ENCODE peak calls at places on chromosome X, in eight cellular contexts. One of them, this sample, is unnamed.
A peak's percentile ranks its signal among the peaks of the same experiment; 100 is the strongest.

GRCh38 chrX:65688403-65688881 is 21.0 kb downstream of the MSN start:
- DNase-seq in Peyer's patch: peak; percentile 61
- DNase-seq in BE2C: no peak
- DNase-seq in fibroblast of lung: peak; percentile 77
- DNase-seq in esophagus squamous epithelium: no peak
- DNase-seq in kidney: no peak
- DNase-seq in breast epithelium: no peak
- DNase-seq in tibial nerve: no peak
- DNase-seq in this sample: no peak

GRCh38 chrX:8091526-8091925 is 79.5 kb downstream of the VCX2 start:
- DNase-seq in kidney: no peak
- DNase-seq in BE2C: no peak
- DNase-seq in tibial nerve: no peak
- DNase-seq in breast epithelium: no peak
- DNase-seq in esophagus squamous epithelium: no peak
- DNase-seq in Peyer's patch: no peak
- DNase-seq in fibroblast of lung: no peak
- DNase-seq in this sample: no peak

GRCh38 chrX:129780441-129781105 is 824 bp downstream of the SASH3 start:
- DNase-seq in Peyer's patch: no peak
- DNase-seq in BE2C: no peak
- DNase-seq in tibial nerve: no peak
- DNase-seq in breast epithelium: no peak
- DNase-seq in fibroblast of lung: no peak
- DNase-seq in kidney: peak; percentile 56
- DNase-seq in esophagus squamous epithelium: no peak
- DNase-seq in this sample: no peak

GRCh38 chrX:85159644-85160043 is 83.9 kb downstream of the SATL1 start:
- DNase-seq in fibroblast of lung: no peak
- DNase-seq in tibial nerve: no peak
- DNase-seq in BE2C: no peak
- DNase-seq in Peyer's patch: no peak
- DNase-seq in kidney: peak; percentile 27
- DNase-seq in breast epithelium: no peak
- DNase-seq in esophagus squamous epithelium: no peak
- DNase-seq in this sample: no peak

GRCh38 chrX:41588271-41588670 is 100.5 kb upstream of the GPR34 start:
- DNase-seq in kidney: no peak
- DNase-seq in Peyer's patch: no peak
- DNase-seq in fibroblast of lung: no peak
- DNase-seq in breast epithelium: no peak
- DNase-seq in BE2C: peak; percentile 14
- DNase-seq in tibial nerve: no peak
- DNase-seq in esophagus squamous epithelium: no peak
- DNase-seq in this sample: no peak

GRCh38 chrX:34956915-34957314 is 14.3 kb downstream of the FAM47B start:
- DNase-seq in Peyer's patch: no peak
- DNase-seq in breast epithelium: no peak
- DNase-seq in esophagus squamous epithelium: no peak
- DNase-seq in kidney: no peak
- DNase-seq in fibroblast of lung: peak; percentile 56
- DNase-seq in BE2C: no peak
- DNase-seq in tibial nerve: no peak
- DNase-seq in this sample: no peak

GRCh38 chrX:129984196-129984962 is 1.9 kb downstream of the BCORL1 start:
- DNase-seq in esophagus squamous epithelium: no peak
- DNase-seq in tibial nerve: no peak
- DNase-seq in breast epithelium: no peak
- DNase-seq in BE2C: peak; percentile 38
- DNase-seq in kidney: peak; percentile 78
- DNase-seq in Peyer's patch: peak; percentile 59
- DNase-seq in fibroblast of lung: peak; percentile 3
- DNase-seq in this sample: peak; percentile 48

GRCh38 chrX:136616987-136617685 is 30.8 kb upstream of the CD40LG start:
- DNase-seq in esophagus squamous epithelium: no peak
- DNase-seq in breast epithelium: no peak
- DNase-seq in Peyer's patch: no peak
- DNase-seq in kidney: no peak
- DNase-seq in tibial nerve: no peak
- DNase-seq in BE2C: no peak
- DNase-seq in fibroblast of lung: no peak
- DNase-seq in this sample: no peak

GRCh38 chrX:104351173-104351769 is 96.5 kb upstream of the ESX1 start:
- DNase-seq in kidney: no peak
- DNase-seq in fibroblast of lung: peak; percentile 86
- DNase-seq in Peyer's patch: no peak
- DNase-seq in tibial nerve: no peak
- DNase-seq in breast epithelium: no peak
- DNase-seq in esophagus squamous epithelium: no peak
- DNase-seq in BE2C: no peak
- DNase-seq in this sample: no peak

GRCh38 chrX:5876984-5877655 is 351.5 kb downstream of the NLGN4X start:
- DNase-seq in breast epithelium: no peak
- DNase-seq in kidney: no peak
- DNase-seq in tibial nerve: no peak
- DNase-seq in fibroblast of lung: peak; percentile 4
- DNase-seq in BE2C: no peak
- DNase-seq in esophagus squamous epithelium: no peak
- DNase-seq in Peyer's patch: no peak
- DNase-seq in this sample: no peak

GRCh38 chrX:49838374-49838773 is 9.3 kb downstream of the PAGE4 start:
- DNase-seq in Peyer's patch: peak; percentile 49
- DNase-seq in breast epithelium: no peak
- DNase-seq in kidney: no peak
- DNase-seq in fibroblast of lung: peak; percentile 3
- DNase-seq in tibial nerve: no peak
- DNase-seq in esophagus squamous epithelium: no peak
- DNase-seq in BE2C: peak; percentile 19
- DNase-seq in this sample: no peak

GRCh38 chrX:72532371-72532770 is 40.3 kb downstream of the HDAC8 start:
- DNase-seq in Peyer's patch: no peak
- DNase-seq in BE2C: no peak
- DNase-seq in kidney: no peak
- DNase-seq in fibroblast of lung: no peak
- DNase-seq in tibial nerve: no peak
- DNase-seq in esophagus squamous epithelium: no peak
- DNase-seq in breast epithelium: no peak
- DNase-seq in this sample: no peak

GRCh38 chrX:109187473-109188168 is 294.3 kb downstream of the GUCY2F start:
- DNase-seq in Peyer's patch: no peak
- DNase-seq in breast epithelium: no peak
- DNase-seq in fibroblast of lung: no peak
- DNase-seq in tibial nerve: no peak
- DNase-seq in BE2C: no peak
- DNase-seq in kidney: no peak
- DNase-seq in esophagus squamous epithelium: no peak
- DNase-seq in this sample: no peak

GRCh38 chrX:15564981-15565579 is 35.7 kb downstream of the ACE2 start:
- DNase-seq in esophagus squamous epithelium: no peak
- DNase-seq in breast epithelium: peak; percentile 52
- DNase-seq in Peyer's patch: peak; percentile 69
- DNase-seq in tibial nerve: peak; percentile 18
- DNase-seq in kidney: peak; percentile 57
- DNase-seq in fibroblast of lung: peak; percentile 49
- DNase-seq in BE2C: peak; percentile 50
- DNase-seq in this sample: peak; percentile 29

GRCh38 chrX:32170481-32170880 is 1040.9 kb downstream of the DMD start:
- DNase-seq in esophagus squamous epithelium: no peak
- DNase-seq in kidney: no peak
- DNase-seq in Peyer's patch: no peak
- DNase-seq in tibial nerve: no peak
- DNase-seq in fibroblast of lung: no peak
- DNase-seq in breast epithelium: no peak
- DNase-seq in BE2C: no peak
- DNase-seq in this sample: no peak

GRCh38 chrX:78946178-78946896 is 1.1 kb downstream of the P2RY10 start:
- DNase-seq in tibial nerve: no peak
- DNase-seq in BE2C: no peak
- DNase-seq in esophagus squamous epithelium: no peak
- DNase-seq in breast epithelium: no peak
- DNase-seq in Peyer's patch: no peak
- DNase-seq in kidney: no peak
- DNase-seq in fibroblast of lung: no peak
- DNase-seq in this sample: no peak

GRCh38 chrX:78944351-78944750 is 840 bp upstream of the P2RY10 start:
- DNase-seq in breast epithelium: no peak
- DNase-seq in fibroblast of lung: no peak
- DNase-seq in esophagus squamous epithelium: no peak
- DNase-seq in Peyer's patch: no peak
- DNase-seq in tibial nerve: no peak
- DNase-seq in kidney: no peak
- DNase-seq in BE2C: no peak
- DNase-seq in this sample: no peak

GRCh38 chrX:78950157-78950556 is 5.0 kb downstream of the P2RY10 start:
- DNase-seq in breast epithelium: no peak
- DNase-seq in BE2C: no peak
- DNase-seq in kidney: no peak
- DNase-seq in esophagus squamous epithelium: no peak
- DNase-seq in tibial nerve: no peak
- DNase-seq in Peyer's patch: no peak
- DNase-seq in fibroblast of lung: no peak
- DNase-seq in this sample: no peak

GRCh38 chrX:78945186-78945912 is at the start of gene P2RY10:
- DNase-seq in tibial nerve: no peak
- DNase-seq in Peyer's patch: peak; percentile 78
- DNase-seq in fibroblast of lung: no peak
- DNase-seq in esophagus squamous epithelium: no peak
- DNase-seq in breast epithelium: no peak
- DNase-seq in kidney: no peak
- DNase-seq in BE2C: no peak
- DNase-seq in this sample: no peak
- H3K4me3 ChIP-seq in tibial nerve: no peak within 1 kb of the TSS
- H3K4me3 ChIP-seq in Peyer's patch: peak within 1 kb of the TSS; percentile 28
- H3K4me3 ChIP-seq in fibroblast of lung: no peak within 1 kb of the TSS
- H3K4me3 ChIP-seq in esophagus squamous epithelium: peak within 1 kb of the TSS; percentile 19
- H3K4me3 ChIP-seq in breast epithelium: no peak within 1 kb of the TSS
- H3K4me3 ChIP-seq in kidney: no peak within 1 kb of the TSS
- H3K4me3 ChIP-seq in BE2C: no peak within 1 kb of the TSS
- H3K4me3 ChIP-seq in this sample: no peak within 1 kb of the TSS

DNA sequence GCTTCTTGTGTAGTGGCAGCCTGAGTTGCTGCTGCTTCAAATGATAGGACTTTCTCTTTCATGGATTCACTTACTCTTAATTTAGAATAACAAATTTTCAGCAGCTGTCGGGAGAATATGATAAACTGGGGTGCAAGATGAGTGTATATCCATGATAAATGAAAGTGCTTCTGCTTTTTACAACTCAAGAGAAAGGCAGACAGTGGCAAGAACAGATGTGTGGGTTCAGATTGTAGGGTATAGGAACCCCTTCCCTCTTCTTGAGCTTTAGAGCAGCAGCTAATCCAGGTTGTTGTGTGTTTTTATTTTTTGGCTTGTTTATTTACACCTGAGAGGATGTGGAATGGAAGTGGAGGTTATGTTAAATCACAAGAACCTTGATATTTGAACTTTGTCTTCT is 1.1 kb downstream of the SH3BGRL start:
- DNase-seq in fibroblast of lung: no peak
- DNase-seq in breast epithelium: no peak
- DNase-seq in kidney: no peak
- DNase-seq in tibial nerve: no peak
- DNase-seq in BE2C: no peak
- DNase-seq in Peyer's patch: no peak
- DNase-seq in esophagus squamous epithelium: no peak
- DNase-seq in this sample: no peak
- H3K4me3 ChIP-seq in fibroblast of lung: peak overlapping the region; percentile 45
- H3K4me3 ChIP-seq in breast epithelium: peak overlapping the region; percentile 68
- H3K4me3 ChIP-seq in kidney: peak overlapping the region; percentile 98
- H3K4me3 ChIP-seq in tibial nerve: peak overlapping the region; percentile 29
- H3K4me3 ChIP-seq in BE2C: peak overlapping the region; percentile 80
- H3K4me3 ChIP-seq in Peyer's patch: peak overlapping the region; percentile 62
- H3K4me3 ChIP-seq in esophagus squamous epithelium: peak overlapping the region; percentile 58
- H3K4me3 ChIP-seq in this sample: peak overlapping the region; percentile 30

GRCh38 chrX:57595381-57595811 is 3.6 kb downstream of the ZXDB start:
- DNase-seq in kidney: no peak
- DNase-seq in tibial nerve: no peak
- DNase-seq in esophagus squamous epithelium: no peak
- DNase-seq in fibroblast of lung: peak; percentile 91
- DNase-seq in BE2C: no peak
- DNase-seq in breast epithelium: no peak
- DNase-seq in Peyer's patch: no peak
- DNase-seq in this sample: no peak

GRCh38 chrX:57596109-57596870 is 4.5 kb downstream of the ZXDB start:
- DNase-seq in breast epithelium: no peak
- DNase-seq in kidney: no peak
- DNase-seq in esophagus squamous epithelium: no peak
- DNase-seq in BE2C: no peak
- DNase-seq in Peyer's patch: no peak
- DNase-seq in tibial nerve: no peak
- DNase-seq in fibroblast of lung: no peak
- DNase-seq in this sample: no peak
- H3K4me3 ChIP-seq in breast epithelium: peak overlapping the region; percentile 12
- H3K4me3 ChIP-seq in kidney: peak overlapping the region; percentile 18
- H3K4me3 ChIP-seq in esophagus squamous epithelium: no peak overlapping the region
- H3K4me3 ChIP-seq in BE2C: peak overlapping the region; percentile 56
- H3K4me3 ChIP-seq in Peyer's patch: peak overlapping the region; percentile 1
- H3K4me3 ChIP-seq in tibial nerve: no peak overlapping the region
- H3K4me3 ChIP-seq in fibroblast of lung: peak overlapping the region; percentile 32
- H3K4me3 ChIP-seq in this sample: no peak overlapping the region

GRCh38 chrX:48826876-48827653 is 752 bp downstream of the ERAS start:
- DNase-seq in esophagus squamous epithelium: no peak
- DNase-seq in breast epithelium: no peak
- DNase-seq in Peyer's patch: no peak
- DNase-seq in kidney: no peak
- DNase-seq in tibial nerve: no peak
- DNase-seq in fibroblast of lung: no peak
- DNase-seq in BE2C: no peak
- DNase-seq in this sample: no peak

GRCh38 chrX:48826135-48826875 is at the start of gene ERAS:
- DNase-seq in esophagus squamous epithelium: no peak
- DNase-seq in fibroblast of lung: no peak
- DNase-seq in Peyer's patch: no peak
- DNase-seq in BE2C: no peak
- DNase-seq in breast epithelium: no peak
- DNase-seq in kidney: no peak
- DNase-seq in tibial nerve: no peak
- DNase-seq in this sample: no peak

GRCh38 chrX:48829016-48829735 is 2.9 kb downstream of the ERAS start:
- DNase-seq in Peyer's patch: no peak
- DNase-seq in fibroblast of lung: no peak
- DNase-seq in breast epithelium: no peak
- DNase-seq in esophagus squamous epithelium: no peak
- DNase-seq in kidney: no peak
- DNase-seq in BE2C: no peak
- DNase-seq in tibial nerve: no peak
- DNase-seq in this sample: no peak

GRCh38 chrX:48824066-48824465 is 2.2 kb upstream of the ERAS start:
- DNase-seq in BE2C: no peak
- DNase-seq in esophagus squamous epithelium: no peak
- DNase-seq in breast epithelium: no peak
- DNase-seq in kidney: no peak
- DNase-seq in fibroblast of lung: no peak
- DNase-seq in Peyer's patch: no peak
- DNase-seq in tibial nerve: no peak
- DNase-seq in this sample: no peak

GRCh38 chrX:48827654-48827968 is 1.3 kb downstream of the ERAS start:
- DNase-seq in BE2C: no peak
- DNase-seq in kidney: no peak
- DNase-seq in Peyer's patch: no peak
- DNase-seq in tibial nerve: no peak
- DNase-seq in fibroblast of lung: no peak
- DNase-seq in esophagus squamous epithelium: no peak
- DNase-seq in breast epithelium: no peak
- DNase-seq in this sample: no peak
- H3K4me3 ChIP-seq in BE2C: no peak overlapping the region
- H3K4me3 ChIP-seq in kidney: no peak overlapping the region
- H3K4me3 ChIP-seq in Peyer's patch: no peak overlapping the region
- H3K4me3 ChIP-seq in tibial nerve: no peak overlapping the region
- H3K4me3 ChIP-seq in fibroblast of lung: no peak overlapping the region
- H3K4me3 ChIP-seq in esophagus squamous epithelium: no peak overlapping the region
- H3K4me3 ChIP-seq in breast epithelium: no peak overlapping the region
- H3K4me3 ChIP-seq in this sample: no peak overlapping the region

GRCh38 chrX:107675823-107676555 is 47.7 kb downstream of the PRPS1 start:
- DNase-seq in esophagus squamous epithelium: no peak
- DNase-seq in kidney: no peak
- DNase-seq in breast epithelium: no peak
- DNase-seq in fibroblast of lung: peak; percentile 23
- DNase-seq in Peyer's patch: no peak
- DNase-seq in BE2C: no peak
- DNase-seq in tibial nerve: no peak
- DNase-seq in this sample: no peak
- H3K4me3 ChIP-seq in esophagus squamous epithelium: peak overlapping the region; percentile 55
- H3K4me3 ChIP-seq in kidney: peak overlapping the region; percentile 79
- H3K4me3 ChIP-seq in breast epithelium: peak overlapping the region; percentile 64
- H3K4me3 ChIP-seq in fibroblast of lung: peak overlapping the region; percentile 50
- H3K4me3 ChIP-seq in Peyer's patch: peak overlapping the region; percentile 60
- H3K4me3 ChIP-seq in BE2C: peak overlapping the region; percentile 70
- H3K4me3 ChIP-seq in tibial nerve: peak overlapping the region; percentile 52
- H3K4me3 ChIP-seq in this sample: peak overlapping the region; percentile 27